ENCODE peak calls at places on chromosomes 7 and 10, in four cellular contexts. R is ascending aorta; V is CD8-positive, alpha-beta memory T cell; Y is effector memory CD4-positive, alpha-beta T cell. N is an unnamed sample.
A peak's percentile ranks its signal among the peaks of the same experiment; 100 is the strongest.

GRCh38 chr7:114589436-114589835 is 174.8 kb downstream of the FOXP2 start:
- DNase-seq in R (no peak), V (no peak), Y (no peak), N (no peak)

GRCh38 chr10:84715911-84716310 is 387.5 kb downstream of the CCSER2 start:
- DNase-seq in R (no peak), V (no peak), Y (no peak), N (no peak)

GRCh38 chr10:24435374-24435773 is 226.4 kb downstream of the KIAA1217 start:
- DNase-seq in R (no peak), V (no peak), Y (no peak), N (no peak)

GRCh38 chr10:218753-219152 is 83.5 kb downstream of the ZMYND11 start:
- DNase-seq in R (no peak), V (no peak), Y (no peak), N (no peak)

GRCh38 chr10:21888959-21889358 is 114.6 kb downstream of the DNAJC1 start:
- DNase-seq in R (no peak), V (no peak), Y (no peak), N (peak; percentile 1)

GRCh38 chr10:60186315-60187071 is 203.2 kb downstream of the ANK3 start:
- DNase-seq in R (no peak), V (no peak), Y (no peak), N (no peak)

GRCh38 chr10:116771101-116771705 is 28.8 kb upstream of the HSPA12A start:
- DNase-seq in R (no peak), V (no peak), Y (no peak), N (no peak)

GRCh38 chr7:28748934-28749584 is 209.1 kb downstream of the TRIL start:
- DNase-seq in R (no peak), V (no peak), Y (no peak), N (no peak)

GRCh38 chr10:33136781-33137180 is 178.8 kb upstream of the ITGB1 start:
- DNase-seq in R (no peak), V (no peak), Y (no peak), N (no peak)

GRCh38 chr10:80684217-80684616 is 146.5 kb downstream of the SH2D4B start:
- DNase-seq in R (no peak), V (no peak), Y (no peak), N (peak; percentile 66)

GRCh38 chr7:94289071-94289470 is 105.6 kb upstream of the COL1A2 start:
- DNase-seq in R (no peak), V (no peak), Y (no peak), N (no peak)

GRCh38 chr10:3445688-3446087 is 273.1 kb upstream of the PITRM1 start:
- DNase-seq in R (no peak), V (no peak), Y (no peak), N (no peak)

GRCh38 chr7:78530351-78530750 is 731.8 kb downstream of the PHTF2 start:
- DNase-seq in R (no peak), V (no peak), Y (no peak), N (no peak)

GRCh38 chr10:124152139-124152780 is 58.9 kb upstream of the CHST15 start:
- DNase-seq in R (no peak), V (no peak), Y (no peak), N (no peak)

GRCh38 chr10:59138052-59138451 is 38.4 kb upstream of the PHYHIPL start:
- DNase-seq in R (no peak), V (no peak), Y (no peak), N (no peak)

GRCh38 chr10:35059486-35059885 is 30.7 kb downstream of the CUL2 start:
- DNase-seq in R (no peak), V (no peak), Y (no peak), N (no peak)

GRCh38 chr10:73768881-73769280 is 13.0 kb upstream of the CHCHD1 start:
- DNase-seq in R (no peak), V (peak; percentile 31), Y (peak; percentile 35), N (peak; percentile 42)

GRCh38 chr7:23546897-23547572 is 15.3 kb upstream of the TRA2A start:
- DNase-seq in R (peak; percentile 41), V (peak; percentile 67), Y (peak; percentile 54), N (peak; percentile 37)

GRCh38 chr10:930415-931325 is 835 bp downstream of the LARP4B start:
- DNase-seq in R (no peak), V (peak; percentile 30), Y (no peak), N (peak; percentile 33)

GRCh38 chr7:155130493-155130892 is 60.4 kb downstream of the HTR5A start:
- DNase-seq in R (no peak), V (no peak), Y (no peak), N (no peak)

GRCh38 chr10:130441041-130441440 is 304.9 kb downstream of the GLRX3 start:
- DNase-seq in R (no peak), V (no peak), Y (no peak), N (no peak)

GRCh38 chr10:86751477-86751876 is 4.9 kb upstream of the BMPR1A start:
- DNase-seq in R (no peak), V (no peak), Y (no peak), N (no peak)

GRCh38 chr7:17679427-17679826 is 260.9 kb downstream of the SNX13 start:
- DNase-seq in R (no peak), V (no peak), Y (no peak), N (no peak)

GRCh38 chr7:601573-602340 is 82.1 kb upstream of the PDGFA start:
- DNase-seq in R (peak; percentile 75), V (peak; percentile 80), Y (peak; percentile 86), N (peak; percentile 21)

GRCh38 chr7:27174077-27175004 is at the start of gene HOXA10:
- DNase-seq in R (no peak), V (no peak), Y (no peak), N (no peak)

GRCh38 chr7:152615052-152615741 is 60.7 kb downstream of the XRCC2 start:
- DNase-seq in R (no peak), V (no peak), Y (no peak), N (no peak)

GRCh38 chr7:148334959-148335577 is 255.5 kb upstream of the C7orf33 start:
- DNase-seq in R (no peak), V (no peak), Y (no peak), N (no peak)

GRCh38 chr7:75033064-75033463 is 40.5 kb downstream of the RCC1L start:
- DNase-seq in R (no peak), V (no peak), Y (no peak), N (no peak)

GRCh38 chr10:36452851-36453250 is 672.5 kb upstream of the ANKRD30A start:
- DNase-seq in R (no peak), V (no peak), Y (no peak), N (no peak)

GRCh38 chr10:74231375-74231774 is 80.4 kb downstream of the ADK start:
- DNase-seq in R (no peak), V (no peak), Y (no peak), N (no peak)

GRCh38 chr7:130490287-130490686 is 1.6 kb upstream of the MEST start:
- DNase-seq in R (no peak), V (no peak), Y (no peak), N (no peak)

GRCh38 chr7:88664630-88665233 is 94.8 kb upstream of the ZNF804B start:
- DNase-seq in R (no peak), V (no peak), Y (no peak), N (no peak)

GRCh38 chr10:14074062-14074884 is 256.5 kb downstream of the FRMD4A start:
- DNase-seq in R (peak; percentile 27), V (no peak), Y (no peak), N (no peak)

GRCh38 chr7:132739271-132739955 is 163.1 kb upstream of the PLXNA4 start:
- DNase-seq in R (no peak), V (no peak), Y (no peak), N (no peak)

GRCh38 chr7:30887464-30887872 is 24.2 kb upstream of the AQP1 start:
- DNase-seq in R (no peak), V (no peak), Y (no peak), N (no peak)

GRCh38 chr7:102991540-102992214 is 78.9 kb downstream of the LRRC17 start:
- DNase-seq in R (no peak), V (no peak), Y (no peak), N (no peak)

GRCh38 chr7:43785425-43785824 is 26.9 kb downstream of the BLVRA start:
- DNase-seq in R (no peak), V (no peak), Y (no peak), N (no peak)

GRCh38 chr10:124207391-124207790 is 114.0 kb upstream of the CHST15 start:
- DNase-seq in R (no peak), V (no peak), Y (no peak), N (no peak)

GRCh38 chr7:21318190-21318915 is 109.5 kb upstream of the SP4 start:
- DNase-seq in R (no peak), V (no peak), Y (no peak), N (no peak)

GRCh38 chr7:30911561-30911969 is at the start of gene AQP1:
- DNase-seq in R (peak; percentile 84), V (no peak), Y (no peak), N (no peak)

GRCh38 chr7:101880536-101881443 is 63.4 kb downstream of the CUX1 start:
- DNase-seq in R (no peak), V (no peak), Y (no peak), N (no peak)
- H3K27ac ChIP-seq in R (peak overlapping the region; percentile 86), V (no peak overlapping the region), Y (no peak overlapping the region), N (no peak overlapping the region)

DNA sequence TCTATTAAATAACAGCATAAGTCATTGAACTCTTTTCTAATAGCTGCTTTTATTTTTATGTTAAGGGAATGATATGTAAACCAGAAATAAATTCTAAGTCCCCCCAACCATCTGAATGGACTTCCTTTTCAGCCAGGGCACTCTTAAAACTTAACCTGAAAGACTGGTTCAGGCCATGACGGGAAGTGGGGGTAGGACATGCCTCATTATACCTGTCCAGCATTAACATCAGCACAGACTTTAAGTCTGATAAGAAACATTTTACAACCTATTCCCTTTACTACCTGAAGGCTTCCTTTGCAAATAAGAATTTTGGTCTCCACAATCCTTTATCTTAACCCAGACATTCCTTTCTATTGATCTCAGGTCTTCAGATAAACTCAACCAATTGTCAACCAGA is 56.0 kb upstream of the CYP2C18 start:
- DNase-seq in R (no peak), V (no peak), Y (no peak), N (no peak)
- H3K4me3 ChIP-seq in R (no peak overlapping the region), V (no peak overlapping the region), Y (no peak overlapping the region), N (no peak overlapping the region)

GRCh38 chr7:116776046-116776445 is 86.3 kb upstream of the CAPZA2 start:
- DNase-seq in R (no peak), V (no peak), Y (no peak), N (no peak)

GRCh38 chr7:116770941-116771340 is 91.4 kb upstream of the CAPZA2 start:
- DNase-seq in R (no peak), V (no peak), Y (no peak), N (no peak)

GRCh38 chr7:116771640-116772039 is 90.7 kb upstream of the CAPZA2 start:
- DNase-seq in R (no peak), V (no peak), Y (no peak), N (no peak)

GRCh38 chr7:116772423-116772852 is 89.9 kb upstream of the CAPZA2 start:
- DNase-seq in R (no peak), V (no peak), Y (no peak), N (no peak)

GRCh38 chr7:116772926-116773749 is 89.2 kb upstream of the CAPZA2 start:
- DNase-seq in R (no peak), V (no peak), Y (no peak), N (no peak)
- H3K27ac ChIP-seq in R (no peak overlapping the region), V (no peak overlapping the region), Y (no peak overlapping the region), N (no peak overlapping the region)

GRCh38 chr10:132836832-132837540 is 51.0 kb upstream of the NKX6-2 start:
- DNase-seq in R (no peak), V (peak; percentile 12), Y (no peak), N (peak; percentile 43)
- H3K4me3 ChIP-seq in R (no peak overlapping the region), V (no peak overlapping the region), Y (no peak overlapping the region), N (no peak overlapping the region)